ENCODE peak calls at places on chromosomes 13 and 19, in four cellular contexts. One of them, this sample, is unnamed.

GRCh38 chr13:48983331-48983730 is 7.6 kb downstream of the FNDC3A start:
- DNase-seq in RKO: no peak
- DNase-seq in activated CD4-positive, alpha-beta T cell treated with anti-CD3 and anti-CD28 coated beads for 36 hours: no peak
- DNase-seq in HTR-8/SVneo: no peak
- DNase-seq in this sample: no peak

GRCh38 chr19:38736413-38737280 is 7.6 kb downstream of the CAPN12 start:
- DNase-seq in RKO: no peak
- DNase-seq in HTR-8/SVneo: peak
- DNase-seq in activated CD4-positive, alpha-beta T cell treated with anti-CD3 and anti-CD28 coated beads for 36 hours: peak
- DNase-seq in this sample: peak

GRCh38 chr13:114146173-114146572 is 13.8 kb upstream of the RASA3 start:
- DNase-seq in activated CD4-positive, alpha-beta T cell treated with anti-CD3 and anti-CD28 coated beads for 36 hours: peak
- DNase-seq in RKO: no peak
- DNase-seq in HTR-8/SVneo: no peak
- DNase-seq in this sample: peak

GRCh38 chr19:16376649-16377048 is 52.0 kb downstream of the KLF2 start:
- DNase-seq in RKO: no peak
- DNase-seq in HTR-8/SVneo: no peak
- DNase-seq in activated CD4-positive, alpha-beta T cell treated with anti-CD3 and anti-CD28 coated beads for 36 hours: peak
- DNase-seq in this sample: peak

GRCh38 chr19:36111200-36111539 is 227 bp downstream of the OVOL3 start:
- DNase-seq in RKO: no peak
- DNase-seq in HTR-8/SVneo: no peak
- DNase-seq in activated CD4-positive, alpha-beta T cell treated with anti-CD3 and anti-CD28 coated beads for 36 hours: no peak
- DNase-seq in this sample: no peak

GRCh38 chr19:15330801-15331418 is 1.4 kb downstream of the BRD4 start:
- DNase-seq in HTR-8/SVneo: peak
- DNase-seq in RKO: peak
- DNase-seq in activated CD4-positive, alpha-beta T cell treated with anti-CD3 and anti-CD28 coated beads for 36 hours: no peak
- DNase-seq in this sample: no peak

GRCh38 chr19:11421607-11422098 is 2.5 kb upstream of the RGL3 start:
- DNase-seq in activated CD4-positive, alpha-beta T cell treated with anti-CD3 and anti-CD28 coated beads for 36 hours: peak
- DNase-seq in HTR-8/SVneo: no peak
- DNase-seq in RKO: no peak
- DNase-seq in this sample: peak

GRCh38 chr13:20567881-20568528 is 1.0 kb downstream of the IFT88 start:
- DNase-seq in activated CD4-positive, alpha-beta T cell treated with anti-CD3 and anti-CD28 coated beads for 36 hours: no peak
- DNase-seq in RKO: peak
- DNase-seq in HTR-8/SVneo: no peak
- DNase-seq in this sample: no peak

GRCh38 chr19:53991224-53992113 is at the start of gene CACNG6:
- DNase-seq in activated CD4-positive, alpha-beta T cell treated with anti-CD3 and anti-CD28 coated beads for 36 hours: no peak
- DNase-seq in RKO: no peak
- DNase-seq in HTR-8/SVneo: peak
- DNase-seq in this sample: no peak

GRCh38 chr13:99376132-99376531 is 68.9 kb upstream of the GPR183 start:
- DNase-seq in RKO: no peak
- DNase-seq in activated CD4-positive, alpha-beta T cell treated with anti-CD3 and anti-CD28 coated beads for 36 hours: no peak
- DNase-seq in HTR-8/SVneo: no peak
- DNase-seq in this sample: peak

GRCh38 chr13:48858523-48858922 is 117.2 kb upstream of the FNDC3A start:
- DNase-seq in HTR-8/SVneo: no peak
- DNase-seq in activated CD4-positive, alpha-beta T cell treated with anti-CD3 and anti-CD28 coated beads for 36 hours: no peak
- DNase-seq in RKO: no peak
- DNase-seq in this sample: no peak

GRCh38 chr19:2524840-2525723 is 49.2 kb downstream of the GADD45B start:
- DNase-seq in HTR-8/SVneo: no peak
- DNase-seq in activated CD4-positive, alpha-beta T cell treated with anti-CD3 and anti-CD28 coated beads for 36 hours: no peak
- DNase-seq in RKO: peak
- DNase-seq in this sample: no peak

GRCh38 chr13:45885194-45885593 is 33.6 kb upstream of the SIAH3 start:
- DNase-seq in activated CD4-positive, alpha-beta T cell treated with anti-CD3 and anti-CD28 coated beads for 36 hours: no peak
- DNase-seq in RKO: no peak
- DNase-seq in HTR-8/SVneo: no peak
- DNase-seq in this sample: no peak

GRCh38 chr13:52786747-52787146 is 47.1 kb upstream of the CNMD start:
- DNase-seq in HTR-8/SVneo: no peak
- DNase-seq in RKO: no peak
- DNase-seq in activated CD4-positive, alpha-beta T cell treated with anti-CD3 and anti-CD28 coated beads for 36 hours: no peak
- DNase-seq in this sample: no peak

GRCh38 chr13:32473650-32474049 is 45.7 kb upstream of the N4BP2L1 start:
- DNase-seq in HTR-8/SVneo: no peak
- DNase-seq in RKO: no peak
- DNase-seq in activated CD4-positive, alpha-beta T cell treated with anti-CD3 and anti-CD28 coated beads for 36 hours: no peak
- DNase-seq in this sample: no peak

GRCh38 chr19:10295305-10295846 is 5.6 kb downstream of the ICAM5 start:
- DNase-seq in HTR-8/SVneo: no peak
- DNase-seq in activated CD4-positive, alpha-beta T cell treated with anti-CD3 and anti-CD28 coated beads for 36 hours: peak
- DNase-seq in RKO: no peak
- DNase-seq in this sample: no peak

GRCh38 chr19:7870571-7871279 is 3.5 kb downstream of the PRR36 start:
- DNase-seq in RKO: peak
- DNase-seq in HTR-8/SVneo: peak
- DNase-seq in activated CD4-positive, alpha-beta T cell treated with anti-CD3 and anti-CD28 coated beads for 36 hours: peak
- DNase-seq in this sample: peak

GRCh38 chr19:30169196-30169900 is 202.8 kb upstream of the ZNF536 start:
- DNase-seq in HTR-8/SVneo: no peak
- DNase-seq in RKO: no peak
- DNase-seq in activated CD4-positive, alpha-beta T cell treated with anti-CD3 and anti-CD28 coated beads for 36 hours: no peak
- DNase-seq in this sample: no peak

GRCh38 chr19:38248421-38248820 is 7.8 kb downstream of the PPP1R14A start:
- DNase-seq in HTR-8/SVneo: no peak
- DNase-seq in activated CD4-positive, alpha-beta T cell treated with anti-CD3 and anti-CD28 coated beads for 36 hours: no peak
- DNase-seq in RKO: no peak
- DNase-seq in this sample: no peak

GRCh38 chr19:4097501-4097900 is 26.4 kb downstream of the MAP2K2 start:
- DNase-seq in HTR-8/SVneo: no peak
- DNase-seq in RKO: no peak
- DNase-seq in activated CD4-positive, alpha-beta T cell treated with anti-CD3 and anti-CD28 coated beads for 36 hours: no peak
- DNase-seq in this sample: peak

GRCh38 chr19:11125994-11126685 is 29.4 kb downstream of the SPC24 start:
- DNase-seq in HTR-8/SVneo: peak
- DNase-seq in activated CD4-positive, alpha-beta T cell treated with anti-CD3 and anti-CD28 coated beads for 36 hours: peak
- DNase-seq in RKO: peak
- DNase-seq in this sample: peak

GRCh38 chr19:29714953-29715694 is at the start of gene C19orf12:
- DNase-seq in activated CD4-positive, alpha-beta T cell treated with anti-CD3 and anti-CD28 coated beads for 36 hours: peak
- DNase-seq in RKO: peak
- DNase-seq in HTR-8/SVneo: peak
- DNase-seq in this sample: peak

GRCh38 chr19:34260771-34261173 is 6.4 kb downstream of the GARRE1 start:
- DNase-seq in activated CD4-positive, alpha-beta T cell treated with anti-CD3 and anti-CD28 coated beads for 36 hours: no peak
- DNase-seq in HTR-8/SVneo: no peak
- DNase-seq in RKO: no peak
- DNase-seq in this sample: no peak

GRCh38 chr13:77729502-77730221 is 32.2 kb downstream of the SLAIN1 start:
- DNase-seq in RKO: no peak
- DNase-seq in HTR-8/SVneo: no peak
- DNase-seq in activated CD4-positive, alpha-beta T cell treated with anti-CD3 and anti-CD28 coated beads for 36 hours: peak
- DNase-seq in this sample: no peak

GRCh38 chr19:21321134-21321533 is 8.1 kb downstream of the ZNF708 start:
- DNase-seq in HTR-8/SVneo: no peak
- DNase-seq in RKO: no peak
- DNase-seq in activated CD4-positive, alpha-beta T cell treated with anti-CD3 and anti-CD28 coated beads for 36 hours: peak
- DNase-seq in this sample: no peak

GRCh38 chr13:111255228-111255790 is 65.1 kb upstream of the TEX29 start:
- DNase-seq in RKO: no peak
- DNase-seq in activated CD4-positive, alpha-beta T cell treated with anti-CD3 and anti-CD28 coated beads for 36 hours: no peak
- DNase-seq in HTR-8/SVneo: no peak
- DNase-seq in this sample: no peak

GRCh38 chr19:6712231-6712630 is 8.2 kb downstream of the C3 start:
- DNase-seq in HTR-8/SVneo: no peak
- DNase-seq in activated CD4-positive, alpha-beta T cell treated with anti-CD3 and anti-CD28 coated beads for 36 hours: no peak
- DNase-seq in RKO: no peak
- DNase-seq in this sample: peak

GRCh38 chr19:50387176-50387867 is 3.2 kb downstream of the POLD1 start:
- DNase-seq in HTR-8/SVneo: no peak
- DNase-seq in activated CD4-positive, alpha-beta T cell treated with anti-CD3 and anti-CD28 coated beads for 36 hours: no peak
- DNase-seq in RKO: peak
- DNase-seq in this sample: peak

GRCh38 chr19:15262011-15262410 is 29.8 kb upstream of the EPHX3 start:
- DNase-seq in RKO: no peak
- DNase-seq in HTR-8/SVneo: no peak
- DNase-seq in activated CD4-positive, alpha-beta T cell treated with anti-CD3 and anti-CD28 coated beads for 36 hours: no peak
- DNase-seq in this sample: no peak

GRCh38 chr19:50658438-50659317 is 9.4 kb downstream of the C19orf81 start:
- DNase-seq in HTR-8/SVneo: peak
- DNase-seq in activated CD4-positive, alpha-beta T cell treated with anti-CD3 and anti-CD28 coated beads for 36 hours: peak
- DNase-seq in RKO: peak
- DNase-seq in this sample: peak

GRCh38 chr13:81872581-81872980 is 1531.7 kb upstream of the SPRY2 start:
- DNase-seq in RKO: peak
- DNase-seq in activated CD4-positive, alpha-beta T cell treated with anti-CD3 and anti-CD28 coated beads for 36 hours: no peak
- DNase-seq in HTR-8/SVneo: peak
- DNase-seq in this sample: no peak

GRCh38 chr19:52896431-52897148 is 845 bp downstream of the ZNF320 start:
- DNase-seq in activated CD4-positive, alpha-beta T cell treated with anti-CD3 and anti-CD28 coated beads for 36 hours: peak
- DNase-seq in RKO: peak
- DNase-seq in HTR-8/SVneo: peak
- DNase-seq in this sample: peak

GRCh38 chr13:79481685-79482052 is 714 bp downstream of the NDFIP2 start:
- DNase-seq in HTR-8/SVneo: no peak
- DNase-seq in RKO: peak
- DNase-seq in activated CD4-positive, alpha-beta T cell treated with anti-CD3 and anti-CD28 coated beads for 36 hours: peak
- DNase-seq in this sample: no peak

GRCh38 chr19:28633223-28634030 is 579.5 kb downstream of the UQCRFS1 start:
- DNase-seq in activated CD4-positive, alpha-beta T cell treated with anti-CD3 and anti-CD28 coated beads for 36 hours: peak
- DNase-seq in HTR-8/SVneo: no peak
- DNase-seq in RKO: peak
- DNase-seq in this sample: no peak

GRCh38 chr13:45481688-45482087 is 16.9 kb downstream of the COG3 start:
- DNase-seq in HTR-8/SVneo: no peak
- DNase-seq in RKO: no peak
- DNase-seq in activated CD4-positive, alpha-beta T cell treated with anti-CD3 and anti-CD28 coated beads for 36 hours: no peak
- DNase-seq in this sample: no peak

GRCh38 chr19:13270514-13271105 is 120.4 kb downstream of the IER2 start:
- DNase-seq in activated CD4-positive, alpha-beta T cell treated with anti-CD3 and anti-CD28 coated beads for 36 hours: no peak
- DNase-seq in RKO: no peak
- DNase-seq in HTR-8/SVneo: no peak
- DNase-seq in this sample: peak

GRCh38 chr19:12521996-12522395 is 29.3 kb downstream of the ZNF564 start:
- DNase-seq in HTR-8/SVneo: no peak
- DNase-seq in RKO: peak
- DNase-seq in activated CD4-positive, alpha-beta T cell treated with anti-CD3 and anti-CD28 coated beads for 36 hours: peak
- DNase-seq in this sample: no peak

GRCh38 chr13:41639237-41639904 is 182.0 kb downstream of the RGCC start:
- DNase-seq in RKO: no peak
- DNase-seq in activated CD4-positive, alpha-beta T cell treated with anti-CD3 and anti-CD28 coated beads for 36 hours: no peak
- DNase-seq in HTR-8/SVneo: no peak
- DNase-seq in this sample: no peak

This sample was measured in kidney.